ENCODE peak calls at places on chromosome 1, in eight cellular contexts. C, X, O, H, S, J, D and L are unnamed samples.

GRCh38 chr1:19483691-19484090 is 1.6 kb downstream of the CAPZB start:
- DNase-seq in C (no peak), X (no peak), O (no peak), H (no peak), S (no peak), J (no peak), D (no peak), L (no peak)

GRCh38 chr1:225464851-225465792 is 37.3 kb upstream of the LBR start:
- DNase-seq in C (no peak), X (no peak), O (no peak), H (no peak), S (peak; percentile 73), J (no peak), D (no peak), L (peak; percentile 51)

GRCh38 chr1:205632374-205633169 is 761 bp upstream of the ELK4 start:
- DNase-seq in C (no peak), X (no peak), O (peak; percentile 4), H (no peak), S (no peak), J (peak; percentile 48), D (peak; percentile 15), L (no peak)

GRCh38 chr1:16612332-16613172 is 812 bp downstream of the NBPF1 start:
- DNase-seq in C (peak; percentile 62), X (peak; percentile 70), O (no peak), H (no peak), S (peak; percentile 95), J (peak; percentile 90), D (peak; percentile 88), L (peak; percentile 65)

GRCh38 chr1:192580351-192580962 is 4.9 kb downstream of the RGS1 start:
- DNase-seq in C (peak; percentile 64), X (no peak), O (peak; percentile 42), H (peak; percentile 81), S (no peak), J (peak; percentile 75), D (no peak), L (no peak)

GRCh38 chr1:19477284-19478240 is 7.8 kb downstream of the CAPZB start:
- DNase-seq in C (no peak), X (no peak), O (no peak), H (peak; percentile 74), S (no peak), J (peak; percentile 43), D (no peak), L (no peak)

GRCh38 chr1:21672478-21673276 is 3.5 kb upstream of the RAP1GAP start:
- DNase-seq in C (no peak), X (no peak), O (no peak), H (no peak), S (no peak), J (no peak), D (no peak), L (no peak)

GRCh38 chr1:113871597-113872113 is at the start of gene PTPN22:
- DNase-seq in C (no peak), X (no peak), O (no peak), H (peak; percentile 90), S (no peak), J (no peak), D (peak; percentile 65), L (no peak)

GRCh38 chr1:14778882-14779594 is 180.6 kb downstream of the KAZN start:
- DNase-seq in C (peak; percentile 14), X (peak; percentile 55), O (peak; percentile 21), H (no peak), S (peak; percentile 93), J (no peak), D (peak; percentile 87), L (peak; percentile 85)

GRCh38 chr1:87473203-87473661 is 144.6 kb downstream of the LMO4 start:
- DNase-seq in C (no peak), X (no peak), O (no peak), H (no peak), S (no peak), J (peak; percentile 17), D (peak; percentile 9), L (no peak)

GRCh38 chr1:172670791-172671190 is 11.9 kb downstream of the FASLG start:
- DNase-seq in C (no peak), X (no peak), O (no peak), H (no peak), S (no peak), J (no peak), D (no peak), L (no peak)

GRCh38 chr1:45205910-45206721 is at the start of gene ZSWIM5:
- DNase-seq in C (peak; percentile 52), X (peak; percentile 92), O (peak; percentile 28), H (no peak), S (peak; percentile 83), J (peak; percentile 65), D (peak; percentile 67), L (peak; percentile 67)

GRCh38 chr1:100400332-100400933 is 48.1 kb downstream of the CDC14A start:
- DNase-seq in C (no peak), X (peak; percentile 12), O (no peak), H (no peak), S (no peak), J (peak; percentile 72), D (peak; percentile 63), L (no peak)

GRCh38 chr1:3423245-3423829 is 31.1 kb upstream of the ARHGEF16 start:
- DNase-seq in C (no peak), X (no peak), O (no peak), H (no peak), S (no peak), J (no peak), D (no peak), L (no peak)

GRCh38 chr1:24166988-24167387 is 20.1 kb downstream of the IFNLR1 start:
- DNase-seq in C (no peak), X (no peak), O (no peak), H (no peak), S (no peak), J (no peak), D (no peak), L (no peak)

GRCh38 chr1:159978107-159978398 is 24.0 kb upstream of the SLAMF9 start:
- DNase-seq in C (no peak), X (no peak), O (no peak), H (no peak), S (no peak), J (no peak), D (no peak), L (no peak)

GRCh38 chr1:245520611-245521010 is 365.8 kb downstream of the KIF26B start:
- DNase-seq in C (no peak), X (no peak), O (no peak), H (no peak), S (no peak), J (no peak), D (no peak), L (no peak)

GRCh38 chr1:17113973-17114372 is 5.3 kb downstream of the PADI2 start:
- DNase-seq in C (no peak), X (no peak), O (no peak), H (no peak), S (no peak), J (no peak), D (no peak), L (no peak)

GRCh38 chr1:5826601-5827000 is 165.6 kb downstream of the NPHP4 start:
- DNase-seq in C (no peak), X (no peak), O (no peak), H (no peak), S (no peak), J (no peak), D (no peak), L (no peak)

GRCh38 chr1:185249563-185249962 is 67.5 kb downstream of the IVNS1ABP start:
- DNase-seq in C (no peak), X (no peak), O (no peak), H (no peak), S (no peak), J (peak; percentile 4), D (peak; percentile 74), L (no peak)

GRCh38 chr1:44423706-44424546 is 18.9 kb downstream of the RNF220 start:
- DNase-seq in C (no peak), X (no peak), O (no peak), H (no peak), S (no peak), J (peak; percentile 50), D (no peak), L (no peak)

DNA sequence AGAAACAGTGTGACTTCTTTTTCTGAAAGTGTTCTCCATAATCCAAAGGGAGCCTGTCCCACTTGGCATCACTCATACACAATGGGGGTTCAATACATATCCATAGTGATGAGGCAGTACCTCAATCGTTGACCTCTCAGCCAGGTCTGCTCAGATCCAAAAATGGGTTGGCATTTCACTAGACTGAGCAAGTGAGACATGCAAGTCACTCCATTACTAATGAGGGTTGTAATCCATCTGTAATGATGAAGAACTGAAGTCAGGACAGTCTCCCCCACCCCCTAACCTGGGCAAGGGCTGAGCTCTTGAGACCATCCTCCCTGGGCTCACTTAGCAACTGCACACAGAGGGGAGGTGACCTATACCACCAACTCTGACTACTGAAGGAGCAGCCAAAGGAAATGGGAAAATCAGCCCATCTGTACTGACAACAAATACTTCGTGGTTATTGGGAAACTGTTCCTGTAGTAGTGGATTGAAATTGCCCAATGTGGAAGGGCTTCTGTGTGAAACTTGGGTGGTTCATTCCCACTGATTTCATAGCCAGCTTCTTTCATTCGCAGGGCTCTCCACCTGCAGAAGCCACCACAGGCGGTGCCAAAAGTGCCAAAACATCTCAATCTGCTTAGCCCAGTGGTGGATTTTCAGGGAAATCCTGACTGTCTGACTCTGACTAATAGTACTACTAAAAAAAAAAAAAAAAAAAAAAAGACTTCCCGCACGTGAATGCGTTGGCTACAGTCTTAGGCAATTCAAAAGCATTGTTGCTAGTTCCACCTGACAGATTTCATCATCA is 5.0 kb downstream of the NGF start:
- DNase-seq in C (peak; percentile 19), X (no peak), O (no peak), H (no peak), S (no peak), J (no peak), D (no peak), L (no peak)
- TF ChIP-seq MAX in C (no peak), X (peak; percentile 43), O (no peak), H (no peak), S (no peak), J (no peak), D (no peak), L (no peak)

GRCh38 chr1:66752000-66752592 is at the start of gene DYNLT5:
- DNase-seq in C (no peak), X (no peak), O (no peak), H (no peak), S (peak; percentile 79), J (peak; percentile 72), D (no peak), L (peak; percentile 74)
- TF ChIP-seq CTCF in C (no peak), X (no peak), O (no peak), H (no peak), S (peak; percentile 34), J (peak; percentile 46), D (no peak), L (no peak)

DNA sequence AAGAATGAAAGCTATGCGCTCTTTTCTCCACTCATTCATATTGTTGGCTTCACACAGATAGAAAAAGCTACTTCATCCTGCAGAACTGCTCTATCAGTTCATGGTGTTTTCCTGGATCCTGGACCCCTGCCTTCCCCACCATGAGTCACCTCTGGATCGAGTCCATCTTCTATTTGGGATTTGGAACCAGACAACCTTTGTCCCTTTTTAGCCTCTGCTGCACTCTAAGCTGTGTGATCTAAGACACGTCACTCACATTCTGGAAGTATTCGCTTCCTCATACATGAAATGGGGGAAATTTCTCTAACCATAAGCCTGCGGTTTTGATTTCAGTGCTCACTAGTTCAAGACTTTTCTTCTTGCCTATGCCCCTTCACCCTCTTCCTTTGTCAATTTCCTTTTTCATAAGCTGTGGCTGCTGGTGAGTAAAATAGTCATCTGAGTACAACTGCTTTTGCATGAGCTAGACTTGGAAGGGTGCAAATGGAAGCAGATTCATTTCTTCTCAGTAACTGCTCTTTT is 14.1 kb upstream of the DEGS1 start:
- DNase-seq in C (peak; percentile 55), X (no peak), O (no peak), H (peak; percentile 90), S (no peak), J (peak; percentile 94), D (no peak), L (no peak)
- TF ChIP-seq MAX in C (no peak), X (no peak), O (no peak), H (no peak), S (no peak), J (no peak), D (no peak), L (no peak)

GRCh38 chr1:25217598-25218232 is 14.6 kb downstream of the SYF2 start:
- DNase-seq in C (no peak), X (no peak), O (no peak), H (no peak), S (no peak), J (no peak), D (no peak), L (no peak)
- TF ChIP-seq CTCF in C (no peak), X (no peak), O (no peak), H (no peak), S (peak; percentile 22), J (no peak), D (no peak), L (no peak)